ENCODE peak calls at places on chromosomes 1 and 21, in ten cellular contexts. P is heart right ventricle, S is pancreas, I is IMR-90, L is RWPE1, B is breast epithelium, Y is heart left ventricle, A is GM23338, W is brain microvascular endothelial cell, F is colonic mucosa. R is an unnamed sample.

GRCh38 chr1:245538671-245539070 is 383.9 kb downstream of the KIF26B start:
- DNase-seq in P (no peak), S (no peak), I (no peak), L (peak), B (no peak), Y (no peak), A (no peak), W (no peak), F (no peak), R (no peak)

GRCh38 chr1:95308276-95308675 is 74.3 kb downstream of the RWDD3 start:
- DNase-seq in P (no peak), S (no peak), I (no peak), L (no peak), B (no peak), Y (no peak), A (no peak), W (no peak), F (no peak), R (no peak)

GRCh38 chr1:156112276-156113137 is 2.0 kb upstream of the LMNA start:
- DNase-seq in P (no peak), S (no peak), I (no peak), L (no peak), B (no peak), Y (no peak), A (no peak), W (no peak), F (peak), R (no peak)

GRCh38 chr1:218851601-218852000 is 322.1 kb upstream of the LYPLAL1 start:
- DNase-seq in P (no peak), S (no peak), I (peak), L (no peak), B (no peak), Y (no peak), A (no peak), W (peak), F (no peak), R (no peak)

GRCh38 chr1:109433322-109433721 is 7.1 kb upstream of the PSMA5 start:
- DNase-seq in P (no peak), S (no peak), I (no peak), L (no peak), B (no peak), Y (no peak), A (no peak), W (no peak), F (no peak), R (no peak)

GRCh38 chr1:233587958-233588799 is 25.7 kb upstream of the KCNK1 start:
- DNase-seq in P (peak), S (no peak), I (no peak), L (no peak), B (no peak), Y (no peak), A (peak), W (no peak), F (no peak), R (no peak)

GRCh38 chr1:58395355-58395754 is 151.2 kb downstream of the OMA1 start:
- DNase-seq in P (no peak), S (no peak), I (peak), L (peak), B (no peak), Y (no peak), A (no peak), W (peak), F (no peak), R (no peak)

GRCh38 chr1:27003745-27004470 is 8.7 kb downstream of the TENT5B start:
- DNase-seq in P (no peak), S (no peak), I (no peak), L (no peak), B (no peak), Y (no peak), A (peak), W (no peak), F (no peak), R (no peak)

GRCh38 chr21:45295576-45296365 is 8.1 kb upstream of the POFUT2 start:
- DNase-seq in P (no peak), S (no peak), I (peak), L (no peak), B (no peak), Y (no peak), A (no peak), W (peak), F (peak), R (peak)

GRCh38 chr1:44035726-44036408 is 4.6 kb upstream of the SLC6A9 start:
- DNase-seq in P (peak), S (peak), I (no peak), L (no peak), B (no peak), Y (peak), A (no peak), W (no peak), F (no peak), R (peak)
- TF ChIP-seq CTCF in P (no peak), S (no peak), I (no peak), L (no peak), B (no peak), Y (peak), A (peak), W (no peak), F (no peak), R (no peak)

GRCh38 chr1:54580856-54581550 is 33.0 kb downstream of the ACOT11 start:
- DNase-seq in P (no peak), S (no peak), I (no peak), L (no peak), B (no peak), Y (no peak), A (no peak), W (no peak), F (no peak), R (no peak)
- H3K27ac ChIP-seq in P (peak), S (peak), I (no peak), L (peak), B (peak), Y (peak), A (no peak), W (no peak), F (no peak), R (peak)

GRCh38 chr1:54650417-54650816 is 8.8 kb downstream of the MROH7 start:
- DNase-seq in P (no peak), S (no peak), I (no peak), L (no peak), B (no peak), Y (no peak), A (no peak), W (no peak), F (no peak), R (no peak)
- TF ChIP-seq CTCF in P (no peak), S (no peak), I (no peak), L (no peak), B (no peak), Y (no peak), A (no peak), W (no peak), F (no peak), R (no peak)

GRCh38 chr1:42368096-42368795 is 12.3 kb upstream of the RIMKLA start:
- DNase-seq in P (no peak), S (no peak), I (no peak), L (no peak), B (no peak), Y (no peak), A (no peak), W (no peak), F (no peak), R (no peak)
- H3K27ac ChIP-seq in P (no peak), S (no peak), I (no peak), L (no peak), B (no peak), Y (no peak), A (no peak), W (no peak), F (no peak), R (no peak)

DNA sequence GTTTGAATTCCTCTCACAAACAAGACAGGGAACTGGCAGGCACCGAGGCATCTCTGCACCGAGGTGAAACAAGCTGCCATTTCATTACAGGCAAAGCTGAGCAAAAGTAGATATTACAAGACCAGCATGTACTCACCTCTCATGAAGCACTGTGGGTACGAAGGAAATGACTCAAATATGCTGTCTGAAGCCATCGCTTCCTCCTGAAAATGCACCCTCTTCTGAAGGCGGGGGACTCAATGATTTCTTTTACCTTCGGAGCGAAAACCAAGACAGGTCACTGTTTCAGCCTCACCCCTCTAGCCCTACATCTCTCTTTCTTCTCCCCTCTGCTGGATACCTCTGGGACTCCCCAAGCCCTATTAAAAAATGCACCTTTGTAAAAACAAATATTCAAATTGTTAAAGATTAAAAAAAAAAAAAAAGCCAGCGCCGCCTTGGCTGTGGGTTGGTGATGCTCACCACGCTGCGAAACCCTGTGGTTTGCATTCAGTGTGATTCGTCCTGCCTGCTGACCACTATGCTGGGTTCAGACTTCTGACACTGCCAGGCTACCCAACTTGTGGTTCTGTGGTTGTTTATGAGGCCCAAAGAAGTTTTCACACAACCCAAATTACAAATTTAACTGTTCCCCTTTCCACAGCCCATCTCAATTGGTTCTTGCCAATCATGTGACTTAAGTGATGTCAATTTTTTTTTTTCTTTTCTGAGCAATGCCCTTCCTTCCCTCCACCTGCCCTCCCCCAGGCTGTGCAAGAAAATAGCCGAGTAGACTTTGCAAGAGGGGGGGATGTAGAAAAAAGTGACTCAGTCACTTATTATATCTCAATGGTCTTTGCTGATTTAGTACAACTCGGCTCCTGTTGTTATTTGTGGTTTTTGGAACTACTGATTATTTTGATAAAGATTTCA is at the start of gene RUNX1:
- DNase-seq in P (no peak), S (no peak), I (peak), L (peak), B (no peak), Y (peak), A (no peak), W (peak), F (peak), R (no peak)
- TF ChIP-seq CTCF in P (no peak), S (no peak), I (no peak), L (no peak), B (no peak), Y (no peak), A (no peak), W (no peak), F (no peak), R (no peak)

GRCh38 chr1:81679972-81680371 is 120.8 kb upstream of the ADGRL2 start:
- DNase-seq in P (no peak), S (no peak), I (peak), L (no peak), B (no peak), Y (peak), A (peak), W (no peak), F (no peak), R (no peak)

GRCh38 chr1:81678779-81679178 is 122.0 kb upstream of the ADGRL2 start:
- DNase-seq in P (no peak), S (no peak), I (no peak), L (peak), B (no peak), Y (no peak), A (no peak), W (no peak), F (no peak), R (no peak)

GRCh38 chr1:81681570-81681969 is 119.2 kb upstream of the ADGRL2 start:
- DNase-seq in P (no peak), S (no peak), I (peak), L (peak), B (no peak), Y (no peak), A (peak), W (no peak), F (no peak), R (no peak)

GRCh38 chr1:81682490-81682889 is 118.2 kb upstream of the ADGRL2 start:
- DNase-seq in P (no peak), S (no peak), I (peak), L (no peak), B (no peak), Y (no peak), A (peak), W (peak), F (no peak), R (no peak)

DNA sequence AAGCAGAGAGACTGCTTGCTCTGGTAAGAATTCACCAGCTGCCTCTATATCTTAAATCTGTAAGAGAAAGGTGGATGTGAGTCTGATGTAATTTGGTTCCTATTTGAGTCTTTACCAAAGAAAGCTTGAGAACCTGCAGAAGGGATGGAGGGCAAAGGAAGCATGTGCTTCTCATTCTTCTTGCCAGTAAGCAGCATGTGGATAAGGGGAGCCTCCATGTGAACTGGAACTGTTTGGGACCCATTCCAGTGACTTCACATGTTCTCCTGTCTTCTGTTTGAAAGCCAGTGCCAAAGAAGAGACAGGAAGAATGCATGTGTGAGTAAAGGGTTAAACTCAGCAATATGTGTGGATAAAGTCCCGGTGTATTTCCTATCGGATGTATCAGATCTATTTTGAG is 119.6 kb upstream of the ADGRL2 start:
- DNase-seq in P (no peak), S (no peak), I (no peak), L (no peak), B (no peak), Y (no peak), A (peak), W (no peak), F (no peak), R (no peak)
- H3K27ac ChIP-seq in P (no peak), S (peak), I (no peak), L (no peak), B (no peak), Y (no peak), A (peak), W (no peak), F (no peak), R (no peak)